ENCODE peak calls at places on chromosomes 7 and 10, in seven cellular contexts. D, J, K, M, W, Q and U are unnamed samples.

GRCh38 chr10:76433161-76434005 is 1002.0 kb downstream of the LRMDA start:
- DNase-seq in Q (no peak), M (peak; percentile 49), K (no peak), D (no peak), W (peak; percentile 9), J (no peak), U (no peak)

GRCh38 chr10:73995035-73995358 is 2.9 kb upstream of the VCL start:
- DNase-seq in K (no peak), Q (no peak), W (no peak), M (no peak), D (no peak), J (no peak), U (no peak)

GRCh38 chr10:98361131-98361633 is 53.8 kb downstream of the PYROXD2 start:
- DNase-seq in J (peak; percentile 53), K (no peak), Q (peak; percentile 38), D (no peak), W (no peak), M (peak; percentile 39), U (no peak)

GRCh38 chr10:71467569-71468362 is 71.0 kb downstream of the CDH23 start:
- DNase-seq in M (no peak), J (no peak), D (no peak), Q (no peak), K (no peak), W (no peak), U (no peak)

GRCh38 chr10:69004821-69005220 is 16.2 kb downstream of the KIFBP start:
- DNase-seq in J (no peak), Q (no peak), M (no peak), W (peak; percentile 17), D (no peak), K (no peak), U (no peak)

GRCh38 chr7:157004050-157004838 is 6.2 kb downstream of the MNX1 start:
- DNase-seq in M (no peak), K (peak; percentile 69), Q (no peak), J (no peak), D (no peak), W (no peak), U (no peak)

GRCh38 chr10:17348111-17349008 is 106.0 kb downstream of the ST8SIA6 start:
- DNase-seq in W (no peak), M (no peak), K (no peak), D (peak; percentile 15), J (peak; percentile 23), Q (peak; percentile 12), U (no peak)

GRCh38 chr10:6212806-6213205 is 10.1 kb downstream of the PFKFB3 start:
- DNase-seq in W (no peak), J (no peak), D (no peak), Q (no peak), M (no peak), K (no peak), U (no peak)

GRCh38 chr7:156725982-156726381 is 85.4 kb downstream of the RNF32 start:
- DNase-seq in K (no peak), D (no peak), J (no peak), W (no peak), M (no peak), Q (no peak), U (no peak)

GRCh38 chr7:33111614-33112013 is 2.4 kb upstream of the RP9 start:
- DNase-seq in J (no peak), M (no peak), D (no peak), K (no peak), Q (no peak), W (no peak), U (no peak)

GRCh38 chr7:6268023-6268908 is 4.2 kb downstream of the CYTH3 start:
- DNase-seq in M (no peak), Q (peak; percentile 44), D (no peak), J (no peak), K (peak; percentile 33), W (no peak), U (no peak)

GRCh38 chr7:98265841-98266271 is 13.8 kb upstream of the TECPR1 start:
- DNase-seq in J (no peak), K (no peak), M (no peak), Q (no peak), W (no peak), D (no peak), U (no peak)

GRCh38 chr10:58158806-58159205 is 108.9 kb downstream of the IPMK start:
- DNase-seq in M (no peak), W (no peak), K (no peak), J (no peak), Q (no peak), D (no peak), U (no peak)

GRCh38 chr10:6014241-6014761 is 37.0 kb upstream of the IL15RA start:
- DNase-seq in D (peak; percentile 13), W (peak; percentile 34), J (peak; percentile 68), K (no peak), Q (peak; percentile 26), M (peak; percentile 67), U (no peak)

GRCh38 chr7:47407136-47407535 is 174.8 kb downstream of the TNS3 start:
- DNase-seq in W (no peak), M (peak; percentile 23), K (no peak), J (peak; percentile 7), Q (no peak), D (no peak), U (no peak)

GRCh38 chr7:47406766-47407129 is 175.2 kb downstream of the TNS3 start:
- DNase-seq in D (no peak), K (no peak), Q (no peak), W (no peak), J (no peak), M (no peak), U (no peak)

GRCh38 chr7:47405921-47406765 is 175.8 kb downstream of the TNS3 start:
- DNase-seq in M (peak; percentile 93), W (peak; percentile 63), D (no peak), K (no peak), Q (peak; percentile 75), J (peak; percentile 73), U (no peak)

GRCh38 chr7:47407821-47408674 is 173.9 kb downstream of the TNS3 start:
- DNase-seq in M (peak; percentile 38), Q (no peak), K (peak; percentile 66), W (no peak), D (no peak), J (peak; percentile 47), U (no peak)

DNA sequence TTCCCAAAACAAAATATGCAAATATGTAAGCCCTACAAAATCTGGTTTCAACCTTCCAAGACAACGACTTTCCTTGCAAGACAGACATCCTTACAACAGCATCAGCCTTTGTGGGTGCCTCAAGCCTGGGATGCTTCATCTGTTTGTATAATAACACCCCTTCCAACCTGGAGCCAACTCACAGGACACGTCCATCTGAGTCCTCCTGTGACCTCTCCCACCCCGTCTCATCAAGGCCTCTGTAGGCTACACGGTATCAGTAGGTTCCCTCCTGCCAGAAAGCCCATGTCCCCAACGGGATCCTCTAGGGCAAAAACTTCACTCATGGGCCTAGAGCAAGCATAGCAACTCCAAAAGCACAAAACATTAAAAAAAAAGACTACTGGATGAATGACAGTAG is 173.2 kb downstream of the TNS3 start:
- DNase-seq in Q (no peak), D (no peak), W (no peak), J (no peak), M (peak; percentile 13), K (no peak), U (no peak)
- H3K27ac ChIP-seq in Q (no peak overlapping the region), D (peak overlapping the region; percentile 49), W (no peak overlapping the region), J (no peak overlapping the region), M (no peak overlapping the region), K (no peak overlapping the region), U (no peak overlapping the region)

GRCh38 chr10:114504769-114505579 is 100.7 kb upstream of the AFAP1L2 start:
- DNase-seq in Q (peak; percentile 38), J (no peak), K (no peak), W (peak; percentile 67), M (peak; percentile 61), D (no peak), U (no peak)
- TF ChIP-seq POLR2AphosphoS5 in Q (peak; percentile 67), J (no peak), K (no peak), W (no peak), M (no peak), D (no peak), U (no peak)

GRCh38 chr10:113302062-113302461 is 250.8 kb upstream of the HABP2 start:
- DNase-seq in D (no peak), J (no peak), K (no peak), Q (no peak), W (no peak), M (no peak), U (no peak)

GRCh38 chr10:113303747-113304146 is 249.1 kb upstream of the HABP2 start:
- DNase-seq in W (peak; percentile 45), D (no peak), Q (no peak), M (no peak), K (no peak), J (no peak), U (no peak)

GRCh38 chr10:113300628-113301027 is 252.2 kb upstream of the HABP2 start:
- DNase-seq in Q (no peak), K (no peak), J (no peak), M (no peak), D (no peak), W (no peak), U (peak; percentile 7)

GRCh38 chr10:113298616-113299015 is 254.2 kb upstream of the HABP2 start:
- DNase-seq in D (no peak), W (no peak), J (no peak), K (no peak), Q (no peak), M (no peak), U (no peak)

DNA sequence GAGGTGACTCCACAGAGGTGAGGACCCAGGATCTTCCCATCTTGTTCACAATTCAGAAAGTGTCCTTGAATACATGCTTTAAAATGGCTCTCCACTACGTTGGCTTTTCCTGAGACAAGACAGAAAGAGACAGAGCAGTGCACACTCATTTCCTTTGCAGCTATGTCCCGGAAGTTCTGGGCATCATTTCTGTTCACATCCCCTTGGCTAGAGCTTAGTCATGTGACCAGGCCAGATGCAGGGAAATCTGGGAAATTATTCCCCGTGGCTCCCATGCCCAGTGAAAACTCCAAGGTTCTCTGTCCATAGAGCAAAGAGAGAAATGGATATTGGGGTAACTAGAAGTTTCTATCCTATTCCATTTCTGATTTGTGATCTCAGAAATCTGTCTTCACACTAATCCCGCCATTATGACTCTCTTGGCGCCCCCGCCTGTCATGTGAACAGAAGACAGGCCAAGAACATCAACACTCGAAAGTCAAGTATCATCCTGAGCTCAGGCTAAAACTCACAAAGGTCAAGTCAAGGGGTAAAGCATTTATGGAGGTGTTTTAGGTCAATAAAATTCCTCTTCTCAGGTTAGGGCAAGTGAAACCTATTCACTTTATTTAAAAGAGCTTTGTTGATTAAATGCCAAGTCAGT is 251.4 kb upstream of the HABP2 start:
- DNase-seq in Q (no peak), J (no peak), D (no peak), M (no peak), W (peak; percentile 3), K (no peak), U (no peak)
- TF ChIP-seq CTCF in Q (no peak), J (no peak), D (no peak), M (no peak), W (peak; percentile 38), K (no peak), U (no peak)

DNA sequence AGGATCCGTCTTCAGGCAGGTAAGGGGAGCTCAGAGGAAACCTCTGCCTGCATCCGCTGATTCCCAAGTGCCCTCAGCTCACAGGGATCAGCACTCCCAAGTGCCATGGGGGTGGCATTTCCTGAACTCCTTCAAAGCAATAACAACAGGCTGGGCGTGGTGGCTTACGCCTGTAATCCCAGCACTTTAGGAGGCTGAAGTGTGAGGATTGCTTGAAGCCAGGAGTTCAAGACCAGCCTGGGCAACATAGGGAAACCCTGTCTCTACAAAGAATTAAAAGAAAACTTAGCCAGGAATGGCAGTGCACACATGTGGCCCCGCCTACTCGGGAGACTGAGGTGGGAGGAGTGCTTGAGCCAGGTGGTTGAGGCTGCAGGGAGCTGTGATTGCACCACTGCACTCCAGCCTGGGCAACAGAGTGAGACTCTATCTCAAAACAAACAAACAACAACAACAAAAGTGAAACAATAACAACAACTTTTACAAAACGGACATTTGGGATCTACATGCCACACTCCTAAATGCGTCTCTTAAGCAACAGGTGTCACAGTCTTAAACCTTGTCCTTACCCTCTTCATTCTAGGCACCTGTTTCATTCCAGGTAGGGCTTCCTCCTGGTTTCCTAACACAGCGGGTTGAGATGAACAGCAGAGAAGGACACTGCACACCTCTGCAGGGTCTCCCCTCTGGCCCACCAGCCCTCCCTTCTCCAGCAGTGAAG is 73.8 kb downstream of the PAXIP1 start:
- DNase-seq in Q (no peak), D (no peak), K (peak; percentile 79), W (no peak), M (no peak), J (peak; percentile 39), U (no peak)
- H3K27ac ChIP-seq in Q (peak overlapping the region; percentile 93), D (peak overlapping the region; percentile 89), K (peak overlapping the region; percentile 95), W (peak overlapping the region; percentile 68), M (peak overlapping the region; percentile 81), J (peak overlapping the region; percentile 87), U (no peak overlapping the region)